ENCODE peak calls at places on chromosomes 6 and 20, in five cellular contexts. One of them, this sample, is unnamed.

GRCh38 chr20:45408646-45409213 is 641 bp downstream of the DBNDD2 start:
- DNase-seq in foreskin fibroblast: no peak
- DNase-seq in stomach: no peak
- DNase-seq in lung microvascular endothelial cell: no peak
- DNase-seq in activated naive CD4-positive, alpha-beta T cell treated with Interleukin-2 at 50 U/mL for 16 hours: no peak
- DNase-seq in this sample: no peak

GRCh38 chr20:1467355-1468116 is 887 bp upstream of the NSFL1C start:
- DNase-seq in foreskin fibroblast: no peak
- DNase-seq in stomach: peak
- DNase-seq in lung microvascular endothelial cell: peak
- DNase-seq in activated naive CD4-positive, alpha-beta T cell treated with Interleukin-2 at 50 U/mL for 16 hours: no peak
- DNase-seq in this sample: no peak

GRCh38 chr6:135920689-135921088 is 69.2 kb downstream of the PDE7B start:
- DNase-seq in foreskin fibroblast: no peak
- DNase-seq in stomach: no peak
- DNase-seq in lung microvascular endothelial cell: no peak
- DNase-seq in activated naive CD4-positive, alpha-beta T cell treated with Interleukin-2 at 50 U/mL for 16 hours: no peak
- DNase-seq in this sample: no peak

GRCh38 chr6:167306401-167306998 is 15.4 kb downstream of the UNC93A start:
- DNase-seq in foreskin fibroblast: no peak
- DNase-seq in stomach: no peak
- DNase-seq in lung microvascular endothelial cell: no peak
- DNase-seq in activated naive CD4-positive, alpha-beta T cell treated with Interleukin-2 at 50 U/mL for 16 hours: no peak
- DNase-seq in this sample: no peak

GRCh38 chr20:40223818-40224217 is 465.2 kb downstream of the MAFB start:
- DNase-seq in foreskin fibroblast: no peak
- DNase-seq in stomach: no peak
- DNase-seq in lung microvascular endothelial cell: no peak
- DNase-seq in activated naive CD4-positive, alpha-beta T cell treated with Interleukin-2 at 50 U/mL for 16 hours: no peak
- DNase-seq in this sample: no peak

GRCh38 chr6:33661118-33661838 is 40.2 kb downstream of the ITPR3 start:
- DNase-seq in foreskin fibroblast: no peak
- DNase-seq in stomach: no peak
- DNase-seq in lung microvascular endothelial cell: no peak
- DNase-seq in activated naive CD4-positive, alpha-beta T cell treated with Interleukin-2 at 50 U/mL for 16 hours: no peak
- DNase-seq in this sample: no peak

GRCh38 chr20:37229300-37229699 is 32.3 kb downstream of the GHRH start:
- DNase-seq in foreskin fibroblast: no peak
- DNase-seq in stomach: no peak
- DNase-seq in lung microvascular endothelial cell: no peak
- DNase-seq in activated naive CD4-positive, alpha-beta T cell treated with Interleukin-2 at 50 U/mL for 16 hours: no peak
- DNase-seq in this sample: no peak

GRCh38 chr6:76555090-76555489 is 482.6 kb upstream of the IMPG1 start:
- DNase-seq in foreskin fibroblast: no peak
- DNase-seq in stomach: no peak
- DNase-seq in lung microvascular endothelial cell: no peak
- DNase-seq in activated naive CD4-positive, alpha-beta T cell treated with Interleukin-2 at 50 U/mL for 16 hours: no peak
- DNase-seq in this sample: no peak

GRCh38 chr20:50317116-50317515 is 126.5 kb downstream of the CEBPB start:
- DNase-seq in foreskin fibroblast: no peak
- DNase-seq in stomach: no peak
- DNase-seq in lung microvascular endothelial cell: no peak
- DNase-seq in activated naive CD4-positive, alpha-beta T cell treated with Interleukin-2 at 50 U/mL for 16 hours: no peak
- DNase-seq in this sample: no peak

GRCh38 chr6:150347845-150348244 is 21.0 kb upstream of the IYD start:
- DNase-seq in foreskin fibroblast: no peak
- DNase-seq in stomach: no peak
- DNase-seq in lung microvascular endothelial cell: no peak
- DNase-seq in activated naive CD4-positive, alpha-beta T cell treated with Interleukin-2 at 50 U/mL for 16 hours: no peak
- DNase-seq in this sample: no peak

GRCh38 chr6:112289039-112289566 is 34.7 kb upstream of the LAMA4 start:
- DNase-seq in foreskin fibroblast: peak
- DNase-seq in stomach: no peak
- DNase-seq in lung microvascular endothelial cell: no peak
- DNase-seq in activated naive CD4-positive, alpha-beta T cell treated with Interleukin-2 at 50 U/mL for 16 hours: no peak
- DNase-seq in this sample: peak

GRCh38 chr6:139369068-139369467 is 5.4 kb downstream of the CITED2 start:
- DNase-seq in foreskin fibroblast: no peak
- DNase-seq in stomach: no peak
- DNase-seq in lung microvascular endothelial cell: no peak
- DNase-seq in activated naive CD4-positive, alpha-beta T cell treated with Interleukin-2 at 50 U/mL for 16 hours: no peak
- DNase-seq in this sample: no peak

GRCh38 chr6:4941782-4942672 is 61.8 kb downstream of the RPP40 start:
- DNase-seq in foreskin fibroblast: peak
- DNase-seq in stomach: no peak
- DNase-seq in lung microvascular endothelial cell: peak
- DNase-seq in activated naive CD4-positive, alpha-beta T cell treated with Interleukin-2 at 50 U/mL for 16 hours: peak
- DNase-seq in this sample: peak

GRCh38 chr20:50558483-50558925 is 48.3 kb downstream of the PTPN1 start:
- DNase-seq in foreskin fibroblast: no peak
- DNase-seq in stomach: no peak
- DNase-seq in lung microvascular endothelial cell: peak
- DNase-seq in activated naive CD4-positive, alpha-beta T cell treated with Interleukin-2 at 50 U/mL for 16 hours: no peak
- DNase-seq in this sample: no peak

GRCh38 chr6:142944126-142945066 is 580 bp downstream of the HIVEP2 start:
- DNase-seq in foreskin fibroblast: peak
- DNase-seq in stomach: peak
- DNase-seq in lung microvascular endothelial cell: peak
- DNase-seq in activated naive CD4-positive, alpha-beta T cell treated with Interleukin-2 at 50 U/mL for 16 hours: peak
- DNase-seq in this sample: peak

GRCh38 chr6:53982361-53983050 is 128.7 kb upstream of the MLIP start:
- DNase-seq in foreskin fibroblast: no peak
- DNase-seq in stomach: no peak
- DNase-seq in lung microvascular endothelial cell: no peak
- DNase-seq in activated naive CD4-positive, alpha-beta T cell treated with Interleukin-2 at 50 U/mL for 16 hours: no peak
- DNase-seq in this sample: peak

GRCh38 chr20:25281541-25281991 is 33.7 kb downstream of the PYGB start:
- DNase-seq in foreskin fibroblast: no peak
- DNase-seq in stomach: peak
- DNase-seq in lung microvascular endothelial cell: no peak
- DNase-seq in activated naive CD4-positive, alpha-beta T cell treated with Interleukin-2 at 50 U/mL for 16 hours: no peak
- DNase-seq in this sample: peak

GRCh38 chr6:21891065-21891464 is 297.5 kb downstream of the SOX4 start:
- DNase-seq in foreskin fibroblast: no peak
- DNase-seq in stomach: no peak
- DNase-seq in lung microvascular endothelial cell: no peak
- DNase-seq in activated naive CD4-positive, alpha-beta T cell treated with Interleukin-2 at 50 U/mL for 16 hours: no peak
- DNase-seq in this sample: no peak

GRCh38 chr20:3128585-3128984 is 31.1 kb downstream of the FASTKD5 start:
- DNase-seq in foreskin fibroblast: no peak
- DNase-seq in stomach: no peak
- DNase-seq in lung microvascular endothelial cell: no peak
- DNase-seq in activated naive CD4-positive, alpha-beta T cell treated with Interleukin-2 at 50 U/mL for 16 hours: no peak
- DNase-seq in this sample: no peak

GRCh38 chr20:50014570-50015562 is 32.1 kb downstream of the SNAI1 start:
- DNase-seq in foreskin fibroblast: no peak
- DNase-seq in stomach: no peak
- DNase-seq in lung microvascular endothelial cell: no peak
- DNase-seq in activated naive CD4-positive, alpha-beta T cell treated with Interleukin-2 at 50 U/mL for 16 hours: no peak
- DNase-seq in this sample: no peak

GRCh38 chr6:111861321-111861938 is 11.8 kb downstream of the FYN start:
- DNase-seq in foreskin fibroblast: no peak
- DNase-seq in stomach: no peak
- DNase-seq in lung microvascular endothelial cell: no peak
- DNase-seq in activated naive CD4-positive, alpha-beta T cell treated with Interleukin-2 at 50 U/mL for 16 hours: no peak
- DNase-seq in this sample: no peak

GRCh38 chr6:142682985-142683384 is 262.0 kb downstream of the HIVEP2 start:
- DNase-seq in foreskin fibroblast: no peak
- DNase-seq in stomach: no peak
- DNase-seq in lung microvascular endothelial cell: no peak
- DNase-seq in activated naive CD4-positive, alpha-beta T cell treated with Interleukin-2 at 50 U/mL for 16 hours: no peak
- DNase-seq in this sample: no peak

GRCh38 chr6:15533379-15534044 is 129.3 kb downstream of the DTNBP1 start:
- DNase-seq in foreskin fibroblast: no peak
- DNase-seq in stomach: no peak
- DNase-seq in lung microvascular endothelial cell: no peak
- DNase-seq in activated naive CD4-positive, alpha-beta T cell treated with Interleukin-2 at 50 U/mL for 16 hours: no peak
- DNase-seq in this sample: no peak

GRCh38 chr6:6559994-6560393 is 28.5 kb upstream of the LY86 start:
- DNase-seq in foreskin fibroblast: no peak
- DNase-seq in stomach: no peak
- DNase-seq in lung microvascular endothelial cell: no peak
- DNase-seq in activated naive CD4-positive, alpha-beta T cell treated with Interleukin-2 at 50 U/mL for 16 hours: no peak
- DNase-seq in this sample: no peak

This sample was measured in thyroid gland.